ENCODE peak calls at places on chromosomes 4 and X, in ten cellular contexts. N is NCI-H226, Y is memory B cell, J is lower leg skin, E is aorta, P is HCEC 1CT, G is AG08396, S is bronchial epithelial cell, D is cardiac muscle cell, X is left ventricle myocardium inferior. H is an unnamed sample.

GRCh38 chr4:109462297-109462696 is 28.7 kb downstream of the SEC24B start:
- DNase-seq in N (peak), Y (no peak), J (no peak), E (no peak), P (no peak), G (no peak), S (no peak), D (peak), X (no peak), H (no peak)

GRCh38 chr4:128357286-128357685 is 69.7 kb upstream of the PGRMC2 start:
- DNase-seq in N (no peak), Y (no peak), J (no peak), E (no peak), P (no peak), G (no peak), S (no peak), D (no peak), X (no peak), H (no peak)

GRCh38 chr4:70637239-70637920 is 8.8 kb downstream of the ENAM start:
- DNase-seq in N (no peak), Y (no peak), J (no peak), E (no peak), P (peak), G (peak), S (no peak), D (no peak), X (no peak), H (no peak)

GRCh38 chr4:33467291-33467690 is 2747.1 kb downstream of the PCDH7 start:
- DNase-seq in N (no peak), Y (no peak), J (no peak), E (no peak), P (no peak), G (no peak), S (no peak), D (no peak), X (no peak), H (no peak)

GRCh38 chr4:2172161-2172560 is 69.8 kb downstream of the HAUS3 start:
- DNase-seq in N (no peak), Y (no peak), J (no peak), E (no peak), P (no peak), G (no peak), S (no peak), D (no peak), X (no peak), H (no peak)

GRCh38 chrX:146243071-146243470 is 425.4 kb downstream of the SLITRK2 start:
- DNase-seq in N (no peak), Y (no peak), J (no peak), E (no peak), P (no peak), G (no peak), S (peak), D (no peak), X (no peak), H (peak)

GRCh38 chr4:157043131-157043530 is 32.8 kb upstream of the GLRB start:
- DNase-seq in N (peak), Y (no peak), J (no peak), E (no peak), P (peak), G (peak), S (peak), D (peak), X (no peak), H (no peak)

GRCh38 chr4:139889194-139889762 is 223.7 kb downstream of the MGST2 start:
- DNase-seq in N (no peak), Y (no peak), J (no peak), E (no peak), P (no peak), G (no peak), S (peak), D (no peak), X (no peak), H (no peak)

GRCh38 chr4:165210566-165210965 is 3.2 kb downstream of the KLHL2 start:
- DNase-seq in N (no peak), Y (no peak), J (no peak), E (no peak), P (no peak), G (no peak), S (no peak), D (no peak), X (no peak), H (no peak)

GRCh38 chr4:8207314-8207713 is 8.2 kb downstream of the SH3TC1 start:
- DNase-seq in N (no peak), Y (no peak), J (no peak), E (no peak), P (no peak), G (no peak), S (no peak), D (no peak), X (no peak), H (no peak)

GRCh38 chrX:74536142-74537010 is 78.0 kb downstream of the RLIM start:
- DNase-seq in N (peak), Y (peak), J (peak), E (peak), P (peak), G (peak), S (peak), D (peak), X (peak), H (peak)

GRCh38 chr4:112002301-112002700 is 143.0 kb upstream of the FAM241A start:
- DNase-seq in N (no peak), Y (no peak), J (no peak), E (no peak), P (no peak), G (no peak), S (peak), D (no peak), X (no peak), H (no peak)

GRCh38 chrX:19554786-19555185 is 39.5 kb upstream of the MAP3K15 start:
- DNase-seq in N (no peak), Y (no peak), J (no peak), E (no peak), P (peak), G (peak), S (peak), D (peak), X (no peak), H (no peak)

GRCh38 chr4:37793562-37793961 is 32.9 kb upstream of the PGM2 start:
- DNase-seq in N (no peak), Y (peak), J (no peak), E (no peak), P (no peak), G (peak), S (peak), D (peak), X (no peak), H (peak)

GRCh38 chr4:134958862-134959261 is 757.3 kb upstream of the PABPC4L start:
- DNase-seq in N (no peak), Y (no peak), J (no peak), E (no peak), P (no peak), G (no peak), S (no peak), D (no peak), X (no peak), H (no peak)

GRCh38 chr4:73683033-73683432 is 57.3 kb upstream of the CXCL8 start:
- DNase-seq in N (no peak), Y (no peak), J (no peak), E (no peak), P (no peak), G (no peak), S (peak), D (no peak), X (no peak), H (no peak)

GRCh38 chrX:37912286-37912685 is 64.9 kb upstream of the DYNLT3 start:
- DNase-seq in N (peak), Y (no peak), J (no peak), E (no peak), P (no peak), G (no peak), S (peak), D (peak), X (no peak), H (peak)

GRCh38 chr4:138488527-138488926 is 246.4 kb upstream of the SLC7A11 start:
- DNase-seq in N (no peak), Y (no peak), J (no peak), E (no peak), P (no peak), G (no peak), S (peak), D (peak), X (no peak), H (peak)

GRCh38 chrX:70445876-70446275 is 1.2 kb downstream of the DLG3 start:
- DNase-seq in N (no peak), Y (no peak), J (no peak), E (no peak), P (no peak), G (peak), S (no peak), D (no peak), X (no peak), H (no peak)

GRCh38 chr4:16187455-16187854 is 38.8 kb downstream of the TAPT1 start:
- DNase-seq in N (no peak), Y (no peak), J (no peak), E (no peak), P (no peak), G (no peak), S (peak), D (no peak), X (no peak), H (peak)

GRCh38 chrX:50812995-50813842 is 775 bp downstream of the SHROOM4 start:
- DNase-seq in N (no peak), Y (no peak), J (peak), E (peak), P (no peak), G (peak), S (no peak), D (peak), X (peak), H (no peak)

GRCh38 chr4:86961605-86962295 is 26.9 kb downstream of the AFF1 start:
- DNase-seq in N (peak), Y (no peak), J (no peak), E (no peak), P (no peak), G (no peak), S (no peak), D (peak), X (no peak), H (no peak)

GRCh38 chrX:129556806-129557315 is 16.8 kb downstream of the OCRL start:
- DNase-seq in N (no peak), Y (no peak), J (no peak), E (no peak), P (no peak), G (no peak), S (no peak), D (no peak), X (no peak), H (no peak)

GRCh38 chrX:45775462-45775861 is 574.8 kb upstream of the DIPK2B start:
- DNase-seq in N (peak), Y (no peak), J (no peak), E (no peak), P (peak), G (peak), S (peak), D (peak), X (no peak), H (peak)

GRCh38 chrX:150693782-150694574 is 782 bp downstream of the MTMR1 start:
- DNase-seq in N (peak), Y (peak), J (peak), E (peak), P (peak), G (peak), S (peak), D (peak), X (peak), H (peak)

GRCh38 chr4:145420595-145421214 is 60.9 kb upstream of the SMAD1 start:
- DNase-seq in N (peak), Y (no peak), J (no peak), E (no peak), P (no peak), G (no peak), S (no peak), D (peak), X (no peak), H (no peak)

GRCh38 chr4:20086768-20087167 is 164.9 kb upstream of the SLIT2 start:
- DNase-seq in N (no peak), Y (no peak), J (no peak), E (no peak), P (no peak), G (no peak), S (no peak), D (no peak), X (no peak), H (no peak)